ENCODE peak calls at places on chromosome 11, in six cellular contexts. V is sigmoid colon; Y is CD8-positive, alpha-beta memory T cell; E is ovary; K is neuronal stem cell; L is HepG2. P is an unnamed sample. For H3K4me1, the result is how much of the 10 kb centered on the place peaks cover.

GRCh38 chr11:719214-720016 is 13.4 kb downstream of the EPS8L2 start:
- DNase-seq in V (no peak), Y (no peak), E (no peak), K (no peak), L (no peak), P (no peak)

GRCh38 chr11:71256080-71256479 is 3.7 kb upstream of the SHANK2 start:
- DNase-seq in V (peak), Y (no peak), E (no peak), K (no peak), L (no peak), P (no peak)

GRCh38 chr11:111330234-111330893 is 32.0 kb downstream of the POU2AF3 start:
- DNase-seq in V (no peak), Y (no peak), E (no peak), K (no peak), L (peak), P (peak)

GRCh38 chr11:121767433-121767832 is 314.7 kb upstream of the SORL1-AS1 start:
- DNase-seq in V (no peak), Y (no peak), E (no peak), K (no peak), L (no peak), P (no peak)

GRCh38 chr11:78156081-78156844 is 16.8 kb upstream of the ALG8 start:
- DNase-seq in V (no peak), Y (no peak), E (no peak), K (peak), L (peak), P (peak)

GRCh38 chr11:2097356-2097997 is 41.7 kb downstream of the IGF2 start:
- DNase-seq in V (peak), Y (peak), E (peak), K (peak), L (peak), P (peak)

GRCh38 chr11:14566331-14567063 is 46.3 kb upstream of the PSMA1 start:
- DNase-seq in V (no peak), Y (no peak), E (no peak), K (no peak), L (peak), P (no peak)

GRCh38 chr11:125763483-125763882 is 15.1 kb downstream of the PATE2 start:
- DNase-seq in V (no peak), Y (no peak), E (no peak), K (no peak), L (no peak), P (no peak)

GRCh38 chr11:10678106-10678505 is 15.4 kb downstream of the IRAG1 start:
- DNase-seq in V (no peak), Y (no peak), E (no peak), K (no peak), L (no peak), P (no peak)

GRCh38 chr11:120391297-120391696 is 55.1 kb downstream of the ARHGEF12 start:
- DNase-seq in V (no peak), Y (no peak), E (no peak), K (peak), L (peak), P (no peak)

GRCh38 chr11:33624082-33624481 is 76.5 kb downstream of the C11orf91 start:
- DNase-seq in V (no peak), Y (no peak), E (no peak), K (no peak), L (no peak), P (no peak)

GRCh38 chr11:87859583-87859982 is 315.7 kb downstream of the RAB38 start:
- DNase-seq in V (no peak), Y (no peak), E (no peak), K (no peak), L (no peak), P (no peak)

GRCh38 chr11:131906963-131907362 is 536.5 kb downstream of the NTM start:
- DNase-seq in V (no peak), Y (no peak), E (no peak), K (no peak), L (no peak), P (no peak)

GRCh38 chr11:2102883-2103213 is 36.3 kb downstream of the IGF2 start:
- DNase-seq in V (no peak), Y (no peak), E (no peak), K (no peak), L (no peak), P (no peak)

GRCh38 chr11:64874308-64874707 is 4.1 kb downstream of the EHD1 start:
- DNase-seq in V (no peak), Y (peak), E (no peak), K (no peak), L (no peak), P (no peak)

DNA sequence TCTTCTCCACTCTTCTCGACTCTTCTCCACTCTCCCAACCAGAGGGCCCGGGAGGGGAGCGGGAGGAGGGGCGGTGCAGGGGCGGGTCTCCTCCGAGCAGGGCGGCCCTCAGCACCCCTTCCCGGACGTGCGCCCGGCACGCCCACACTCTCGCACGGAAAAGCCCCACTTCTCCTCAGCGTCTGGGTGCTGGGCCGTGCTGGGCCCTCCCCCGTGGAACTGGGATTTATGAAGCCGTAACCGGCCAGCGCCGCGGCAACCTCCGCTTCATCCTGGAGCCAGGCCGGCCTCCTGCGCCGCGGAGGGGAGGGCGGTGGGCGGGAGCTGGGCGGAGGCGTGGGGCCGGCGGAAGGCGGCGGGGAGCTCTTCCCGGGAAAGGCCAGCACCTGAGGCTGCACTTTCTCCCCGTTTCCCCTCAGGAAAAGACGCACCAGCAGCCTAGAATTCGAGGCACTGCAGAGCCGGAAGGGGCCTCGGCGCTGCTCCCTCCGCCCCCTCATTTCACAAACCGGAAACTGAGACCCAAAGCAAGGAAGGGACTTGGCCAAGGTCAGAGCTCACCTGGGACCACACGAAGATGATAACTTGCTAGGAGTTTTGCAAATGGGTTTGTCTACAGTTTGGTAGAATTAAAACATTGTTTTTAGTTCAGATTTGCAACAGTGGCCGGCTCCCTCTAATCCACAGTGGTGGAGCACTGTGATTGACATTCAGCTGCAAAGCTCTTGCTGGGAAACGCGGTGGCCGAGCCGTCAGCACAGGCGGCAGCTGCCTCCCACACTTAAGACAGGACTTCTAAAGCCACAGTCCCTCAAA is 31.6 kb upstream of the JAM3 start:
- DNase-seq in V (peak), Y (peak), E (peak), K (no peak), L (no peak), P (peak)
- H3K4me1 ChIP-seq in V (half or more), Y (under half), E (under half), K (under half), L (under half), P (under half)

GRCh38 chr11:75241906-75242644 is 1.5 kb downstream of the TPBGL start:
- DNase-seq in V (no peak), Y (no peak), E (no peak), K (no peak), L (no peak), P (no peak)
- H3K4me3 ChIP-seq in V (no peak), Y (no peak), E (peak), K (peak), L (peak), P (peak)

GRCh38 chr11:129321076-129321475 is 54.6 kb upstream of the BARX2 start:
- DNase-seq in V (no peak), Y (no peak), E (no peak), K (no peak), L (peak), P (no peak)
- H3K4me1 ChIP-seq in V (under half), Y (under half), E (under half), K (under half), L (half or more), P (under half)

GRCh38 chr11:123235117-123235686 is 40.2 kb upstream of the CLMP start:
- DNase-seq in V (peak), Y (peak), E (peak), K (no peak), L (peak), P (peak)
- H3K4me3 ChIP-seq in V (no peak), Y (no peak), E (no peak), K (no peak), L (no peak), P (no peak)

GRCh38 chr11:36618025-36618700 is 20.1 kb upstream of the RAG2 start:
- DNase-seq in V (no peak), Y (no peak), E (no peak), K (no peak), L (no peak), P (no peak)
- H3K4me1 ChIP-seq in V (under half), Y (under half), E (under half), K (under half), L (under half), P (under half)

GRCh38 chr11:69280994-69281393 is 13.0 kb upstream of the MYEOV start:
- DNase-seq in V (no peak), Y (no peak), E (no peak), K (no peak), L (no peak), P (no peak)
- H3K4me3 ChIP-seq in V (no peak), Y (no peak), E (no peak), K (no peak), L (no peak), P (no peak)

GRCh38 chr11:117074122-117074521 is 24.1 kb downstream of the SIK3 start:
- DNase-seq in V (no peak), Y (no peak), E (no peak), K (no peak), L (no peak), P (no peak)
- H3K4me1 ChIP-seq in V (half or more), Y (under half), E (under half), K (under half), L (half or more), P (under half)

DNA sequence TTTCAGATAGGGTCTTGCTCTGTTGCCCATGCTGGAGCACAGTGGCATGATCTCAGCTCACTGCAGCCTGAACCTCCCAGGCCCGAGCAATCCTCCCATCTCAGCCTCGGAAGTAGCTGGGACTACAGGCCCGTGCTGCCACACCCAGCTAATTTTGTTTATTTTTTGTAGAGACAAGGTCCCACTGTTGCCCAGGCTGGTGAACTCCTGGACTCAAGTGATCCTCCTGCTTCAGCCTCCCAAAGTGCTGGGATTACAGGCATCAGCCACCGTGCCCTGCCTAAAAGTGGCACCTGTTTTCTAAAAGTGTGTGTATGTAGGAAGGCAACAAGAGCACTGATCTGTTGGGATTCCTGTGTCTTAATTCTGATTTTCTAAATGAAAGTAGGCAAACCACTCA is 20.2 kb downstream of the PACS1 start:
- DNase-seq in V (no peak), Y (no peak), E (no peak), K (no peak), L (no peak), P (no peak)
- H3K4me3 ChIP-seq in V (no peak), Y (no peak), E (no peak), K (no peak), L (no peak), P (no peak)

DNA sequence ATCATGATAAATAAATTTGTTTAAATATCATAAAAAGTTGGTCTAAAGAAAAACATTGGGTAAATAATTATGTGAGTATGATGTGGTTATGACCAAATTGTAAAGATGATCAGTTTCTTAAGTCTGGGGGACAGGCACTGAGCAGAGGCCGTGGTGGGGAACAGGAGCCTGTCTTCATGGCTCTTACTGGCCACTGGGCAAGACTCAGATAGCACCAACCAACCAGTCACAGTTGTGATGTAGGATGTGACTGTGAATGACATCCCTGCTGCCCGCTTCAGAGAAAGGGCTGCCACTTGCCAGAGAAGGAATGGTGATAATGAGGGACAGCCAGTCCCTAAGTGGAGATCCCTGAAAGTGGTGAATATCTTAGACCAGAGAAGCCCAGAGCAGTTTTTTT is 7.0 kb downstream of the PTPRJ start:
- DNase-seq in V (no peak), Y (no peak), E (no peak), K (no peak), L (no peak), P (no peak)
- H3K4me1 ChIP-seq in V (under half), Y (under half), E (under half), K (under half), L (under half), P (under half)

GRCh38 chr11:8285228-8285627 is 21.6 kb upstream of the LMO1 start:
- DNase-seq in V (peak), Y (no peak), E (no peak), K (no peak), L (no peak), P (peak)

GRCh38 chr11:8285796-8286195 is 22.1 kb upstream of the LMO1 start:
- DNase-seq in V (peak), Y (no peak), E (no peak), K (no peak), L (no peak), P (no peak)

GRCh38 chr11:8281266-8281665 is 17.6 kb upstream of the LMO1 start:
- DNase-seq in V (peak), Y (no peak), E (no peak), K (no peak), L (no peak), P (no peak)

GRCh38 chr11:8283510-8284272 is 20.0 kb upstream of the LMO1 start:
- DNase-seq in V (peak), Y (no peak), E (peak), K (no peak), L (no peak), P (no peak)

GRCh38 chr11:8282621-8283509 is 19.2 kb upstream of the LMO1 start:
- DNase-seq in V (peak), Y (no peak), E (no peak), K (no peak), L (no peak), P (no peak)
- H3K4me3 ChIP-seq in V (no peak), Y (no peak), E (no peak), K (no peak), L (no peak), P (no peak)